ENCODE peak calls at places on chromosomes 16 and 17, in eight cellular contexts. I, L, C, Y, M, A, G and X are unnamed samples.

GRCh38 chr16:82580293-82580900 is 46.4 kb upstream of the CDH13 start:
- DNase-seq in I (peak), L (no peak), C (peak), Y (no peak), M (no peak), A (peak), G (no peak), X (no peak)

GRCh38 chr16:47731252-47731651 is 270.1 kb downstream of the PHKB start:
- DNase-seq in I (no peak), L (no peak), C (no peak), Y (no peak), M (no peak), A (peak), G (no peak), X (no peak)

GRCh38 chr17:76124582-76125390 is 16.3 kb downstream of the FOXJ1 start:
- DNase-seq in I (no peak), L (no peak), C (peak), Y (no peak), M (no peak), A (peak), G (no peak), X (no peak)

GRCh38 chr17:72514321-72514861 is 393.6 kb downstream of the SOX9 start:
- DNase-seq in I (no peak), L (no peak), C (no peak), Y (no peak), M (no peak), A (no peak), G (no peak), X (no peak)

GRCh38 chr17:64498308-64499203 is 1.7 kb upstream of the POLG2 start:
- DNase-seq in I (no peak), L (no peak), C (peak), Y (no peak), M (no peak), A (peak), G (no peak), X (no peak)

GRCh38 chr17:63232565-63233310 is 213.4 kb downstream of the CYB561 start:
- DNase-seq in I (no peak), L (no peak), C (peak), Y (no peak), M (peak), A (no peak), G (no peak), X (no peak)

GRCh38 chr16:58280846-58281301 is 14.0 kb downstream of the PRSS54 start:
- DNase-seq in I (no peak), L (no peak), C (no peak), Y (no peak), M (no peak), A (peak), G (no peak), X (no peak)

GRCh38 chr17:33124871-33125551 is 133.4 kb downstream of the SPACA3 start:
- DNase-seq in I (no peak), L (no peak), C (no peak), Y (no peak), M (no peak), A (no peak), G (no peak), X (no peak)

GRCh38 chr17:43015579-43015978 is 6.6 kb downstream of the VAT1 start:
- DNase-seq in I (no peak), L (no peak), C (no peak), Y (no peak), M (peak), A (no peak), G (no peak), X (no peak)

GRCh38 chr16:60166-60565 is 6.5 kb downstream of the SNRNP25 start:
- DNase-seq in I (no peak), L (no peak), C (no peak), Y (no peak), M (peak), A (no peak), G (no peak), X (no peak)

GRCh38 chr17:44599298-44600175 is 42.3 kb downstream of the FZD2 start:
- DNase-seq in I (no peak), L (no peak), C (no peak), Y (no peak), M (no peak), A (peak), G (no peak), X (no peak)

GRCh38 chr17:22193113-22193512 is 500.8 kb downstream of the KCNJ18 start:
- DNase-seq in I (no peak), L (no peak), C (no peak), Y (no peak), M (no peak), A (no peak), G (no peak), X (no peak)

GRCh38 chr17:163514-164103 is 17.8 kb downstream of the DOC2B start:
- DNase-seq in I (no peak), L (no peak), C (peak), Y (no peak), M (no peak), A (no peak), G (no peak), X (no peak)